ENCODE peak calls at places on chromosome 21, in nine cellular contexts. Q, P, R, U, I, Z, V, J and O are unnamed samples.

GRCh38 chr21:28826569-28826968 is 166.1 kb downstream of the LTN1 start:
- DNase-seq in Q (no peak), P (no peak), R (no peak), U (no peak), I (no peak), Z (no peak), V (no peak), J (no peak), O (no peak)

GRCh38 chr21:16192900-16193299 is 463.1 kb downstream of the USP25 start:
- DNase-seq in Q (no peak), P (no peak), R (no peak), U (peak; percentile 82), I (no peak), Z (peak; percentile 20), V (no peak), J (no peak), O (no peak)

GRCh38 chr21:16193758-16194606 is 464.2 kb downstream of the USP25 start:
- DNase-seq in Q (peak; percentile 70), P (peak; percentile 52), R (peak; percentile 80), U (peak; percentile 93), I (peak; percentile 28), Z (peak; percentile 79), V (peak; percentile 68), J (peak; percentile 60), O (peak; percentile 82)

GRCh38 chr21:31343680-31344480 is at the start of gene TIAM1:
- DNase-seq in Q (peak; percentile 71), P (peak; percentile 11), R (peak; percentile 51), U (peak; percentile 88), I (peak; percentile 46), Z (peak; percentile 66), V (peak; percentile 67), J (no peak), O (peak; percentile 58)

GRCh38 chr21:32119389-32119788 is 159.5 kb downstream of the MIS18A start:
- DNase-seq in Q (no peak), P (no peak), R (no peak), U (no peak), I (no peak), Z (no peak), V (no peak), J (no peak), O (no peak)

GRCh38 chr21:15682182-15682895 is 47.4 kb upstream of the USP25 start:
- DNase-seq in Q (no peak), P (no peak), R (no peak), U (peak; percentile 43), I (no peak), Z (peak; percentile 76), V (no peak), J (no peak), O (peak; percentile 60)

GRCh38 chr21:31347435-31348032 is 3.5 kb upstream of the TIAM1 start:
- DNase-seq in Q (no peak), P (no peak), R (no peak), U (no peak), I (no peak), Z (peak; percentile 50), V (no peak), J (no peak), O (peak; percentile 31)

GRCh38 chr21:26118928-26119540 is 51.5 kb downstream of the APP start:
- DNase-seq in Q (no peak), P (no peak), R (no peak), U (no peak), I (no peak), Z (no peak), V (no peak), J (no peak), O (no peak)

GRCh38 chr21:43703068-43703880 is 15.7 kb upstream of the PDXK start:
- DNase-seq in Q (peak; percentile 62), P (peak; percentile 47), R (no peak), U (peak; percentile 74), I (peak; percentile 68), Z (peak; percentile 68), V (no peak), J (peak; percentile 59), O (peak; percentile 38)
- H3K27ac ChIP-seq in Q (peak overlapping the region; percentile 55), P (peak overlapping the region; percentile 64), R (peak overlapping the region; percentile 1), U (no peak overlapping the region), I (no peak overlapping the region), Z (no peak overlapping the region), V (no peak overlapping the region), J (no peak overlapping the region), O (no peak overlapping the region)

GRCh38 chr21:45459171-45460010 is 54.4 kb downstream of the COL18A1 start:
- DNase-seq in Q (peak; percentile 14), P (no peak), R (no peak), U (no peak), I (no peak), Z (no peak), V (peak; percentile 19), J (peak; percentile 38), O (no peak)

GRCh38 chr21:45460011-45460565 is 55.1 kb downstream of the COL18A1 start:
- DNase-seq in Q (peak; percentile 13), P (no peak), R (no peak), U (no peak), I (no peak), Z (no peak), V (peak; percentile 33), J (peak; percentile 35), O (peak; percentile 24)

GRCh38 chr21:45461369-45461750 is 56.4 kb downstream of the COL18A1 start:
- DNase-seq in Q (peak; percentile 3), P (no peak), R (no peak), U (no peak), I (no peak), Z (no peak), V (no peak), J (peak; percentile 21), O (peak; percentile 20)

GRCh38 chr21:45461806-45462341 is 56.9 kb downstream of the COL18A1 start:
- DNase-seq in Q (no peak), P (no peak), R (no peak), U (no peak), I (no peak), Z (no peak), V (no peak), J (no peak), O (no peak)

DNA sequence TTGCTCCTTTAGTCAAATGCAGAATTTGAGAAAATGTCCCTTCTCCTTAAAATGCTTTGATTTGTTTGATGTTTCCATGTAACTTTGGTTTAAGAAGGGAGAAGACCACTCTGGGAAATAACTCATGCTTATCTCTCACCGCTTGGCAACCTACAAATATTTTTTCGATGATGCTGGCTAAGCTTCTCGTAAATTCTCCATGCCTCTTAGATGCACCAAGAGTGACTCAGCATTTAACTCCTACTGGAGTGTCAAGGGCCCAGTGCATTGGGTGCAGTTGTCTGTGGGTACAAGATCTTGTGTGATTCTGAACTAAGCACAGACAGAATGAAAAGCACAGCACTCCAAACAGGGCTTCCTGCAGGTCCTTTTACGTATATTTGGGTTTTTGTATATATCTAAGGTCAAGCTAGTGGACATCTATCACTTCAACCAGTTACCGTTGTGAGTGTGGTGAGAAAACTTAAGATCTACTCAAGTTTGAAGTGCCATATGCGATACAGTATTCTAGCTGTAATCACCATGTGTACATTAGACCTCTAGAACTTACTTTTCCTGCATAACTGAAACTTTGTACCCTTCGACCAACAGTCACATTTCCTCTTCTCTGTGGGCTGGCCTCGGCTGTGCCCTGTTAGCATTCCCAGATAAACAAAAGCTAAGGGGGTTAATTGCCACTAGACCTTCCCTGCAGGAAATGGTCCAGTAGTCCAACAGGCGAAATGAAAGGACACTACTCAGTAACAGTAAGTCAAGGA is 55.8 kb downstream of the COL18A1 start:
- DNase-seq in Q (no peak), P (no peak), R (no peak), U (peak; percentile 97), I (no peak), Z (peak; percentile 91), V (peak; percentile 24), J (no peak), O (peak; percentile 91)
- H3K27ac ChIP-seq in Q (no peak overlapping the region), P (no peak overlapping the region), R (no peak overlapping the region), U (peak overlapping the region; percentile 63), I (no peak overlapping the region), Z (peak overlapping the region; percentile 83), V (peak overlapping the region; percentile 47), J (no peak overlapping the region), O (peak overlapping the region; percentile 26)

GRCh38 chr21:41630249-41630648 is 122.3 kb upstream of the TMPRSS2 start:
- DNase-seq in Q (no peak), P (no peak), R (no peak), U (peak; percentile 100), I (peak; percentile 73), Z (peak; percentile 100), V (no peak), J (no peak), O (peak; percentile 91)

GRCh38 chr21:41631564-41632461 is 123.9 kb upstream of the TMPRSS2 start:
- DNase-seq in Q (no peak), P (no peak), R (no peak), U (peak; percentile 53), I (peak; percentile 79), Z (no peak), V (no peak), J (no peak), O (no peak)

GRCh38 chr21:41632748-41633475 is 125.0 kb upstream of the TMPRSS2 start:
- DNase-seq in Q (no peak), P (no peak), R (no peak), U (no peak), I (no peak), Z (no peak), V (no peak), J (no peak), O (no peak)

GRCh38 chr21:41633627-41634026 is 125.7 kb upstream of the TMPRSS2 start:
- DNase-seq in Q (no peak), P (no peak), R (no peak), U (no peak), I (no peak), Z (no peak), V (no peak), J (no peak), O (no peak)

DNA sequence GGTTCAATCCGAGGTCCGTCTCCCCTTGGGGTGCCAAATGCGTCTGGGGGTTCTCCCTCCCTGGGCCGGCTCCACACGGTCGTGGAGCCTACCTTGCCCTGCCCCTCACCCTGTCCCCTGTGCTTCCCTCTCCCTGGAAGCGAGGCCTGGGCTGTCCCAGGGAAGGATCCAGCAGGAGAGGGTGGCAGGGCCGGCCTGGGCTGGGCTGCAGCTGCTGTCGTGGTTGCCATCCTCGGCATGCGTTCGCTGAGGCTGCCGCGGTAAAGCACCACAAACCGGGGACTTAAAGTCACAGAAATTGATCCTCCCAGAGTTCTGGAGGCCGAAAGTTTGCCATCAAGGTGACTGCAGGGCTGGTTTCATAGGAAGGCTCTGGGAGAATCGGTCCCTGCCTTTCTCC is 123.0 kb upstream of the TMPRSS2 start:
- DNase-seq in Q (no peak), P (no peak), R (no peak), U (no peak), I (no peak), Z (no peak), V (no peak), J (no peak), O (no peak)
- H3K27ac ChIP-seq in Q (no peak overlapping the region), P (no peak overlapping the region), R (no peak overlapping the region), U (no peak overlapping the region), I (no peak overlapping the region), Z (no peak overlapping the region), V (no peak overlapping the region), J (no peak overlapping the region), O (no peak overlapping the region)

DNA sequence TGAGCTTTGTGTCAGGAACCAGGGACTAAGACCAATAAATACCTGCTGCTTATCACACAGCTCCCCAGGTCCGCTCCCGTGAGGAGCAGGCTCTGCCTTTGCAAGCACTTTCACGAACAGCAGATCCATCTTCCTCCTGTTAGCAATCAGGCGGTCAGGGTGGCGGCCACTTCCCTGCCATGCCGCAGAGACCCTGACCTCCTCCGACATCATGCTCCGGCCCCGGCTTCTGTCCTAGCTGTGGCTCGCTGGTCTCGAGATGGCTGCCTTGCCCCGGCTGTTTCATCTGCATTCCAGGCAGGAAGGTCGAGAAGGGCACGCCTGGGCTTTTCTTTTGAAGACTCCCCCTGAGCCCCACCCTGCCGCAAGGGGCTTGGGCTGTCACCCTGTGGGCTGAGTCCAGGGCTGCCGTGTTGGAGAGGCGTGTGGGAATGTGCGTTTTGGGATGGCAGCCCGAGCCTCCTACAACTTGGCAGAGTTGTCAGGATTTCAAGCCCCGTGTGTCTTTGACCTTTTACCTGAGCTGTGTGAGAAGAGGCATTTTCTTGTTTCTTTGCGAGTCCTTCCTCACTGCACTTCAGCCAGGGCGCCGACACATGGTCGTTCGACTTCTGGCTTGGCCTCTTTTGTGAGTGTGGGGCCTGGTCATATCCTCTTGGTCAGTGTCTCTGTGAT is 59.5 kb downstream of the AGPAT3 start:
- DNase-seq in Q (no peak), P (no peak), R (no peak), U (no peak), I (no peak), Z (no peak), V (no peak), J (no peak), O (no peak)
- H3K27ac ChIP-seq in Q (peak overlapping the region; percentile 16), P (no peak overlapping the region), R (peak overlapping the region; percentile 96), U (no peak overlapping the region), I (no peak overlapping the region), Z (no peak overlapping the region), V (no peak overlapping the region), J (no peak overlapping the region), O (no peak overlapping the region)